ENCODE peak calls at places on chromosome 3, in four cellular contexts. A is HEK293T, O is K562, W is HepG2. I is an unnamed sample.

GRCh38 chr3:194937751-194938358 is 252.2 kb downstream of the FAM43A start:
- DNase-seq in A (no peak), O (no peak), W (no peak), I (no peak)

GRCh38 chr3:12782172-12782815 is 14.2 kb upstream of the CAND2 start:
- DNase-seq in A (no peak), O (peak; percentile 82), W (no peak), I (peak; percentile 61)

GRCh38 chr3:68007621-68008226 is 353.3 kb upstream of the SUCLG2 start:
- DNase-seq in A (no peak), O (no peak), W (no peak), I (peak; percentile 57)

GRCh38 chr3:58063424-58063823 is 55.2 kb downstream of the FLNB start:
- DNase-seq in A (no peak), O (peak; percentile 34), W (no peak), I (no peak)

GRCh38 chr3:45664558-45664957 is 24.6 kb upstream of the SACM1L start:
- DNase-seq in A (no peak), O (peak; percentile 26), W (peak; percentile 18), I (no peak)

GRCh38 chr3:149414557-149415231 is 37.2 kb upstream of the TM4SF1 start:
- DNase-seq in A (no peak), O (no peak), W (peak; percentile 94), I (no peak)

GRCh38 chr3:157248590-157249425 is 88.9 kb upstream of the CCNL1 start:
- DNase-seq in A (peak; percentile 51), O (peak; percentile 51), W (peak; percentile 10), I (no peak)

GRCh38 chr3:13194285-13195209 is 121.3 kb upstream of the IQSEC1 start:
- DNase-seq in A (no peak), O (no peak), W (peak; percentile 77), I (no peak)

GRCh38 chr3:17605032-17605431 is 137.4 kb downstream of the TBC1D5 start:
- DNase-seq in A (no peak), O (no peak), W (peak; percentile 7), I (no peak)
- TF ChIP-seq ELF4 in A (no peak), O (no peak), W (no peak), I (no peak)

DNA sequence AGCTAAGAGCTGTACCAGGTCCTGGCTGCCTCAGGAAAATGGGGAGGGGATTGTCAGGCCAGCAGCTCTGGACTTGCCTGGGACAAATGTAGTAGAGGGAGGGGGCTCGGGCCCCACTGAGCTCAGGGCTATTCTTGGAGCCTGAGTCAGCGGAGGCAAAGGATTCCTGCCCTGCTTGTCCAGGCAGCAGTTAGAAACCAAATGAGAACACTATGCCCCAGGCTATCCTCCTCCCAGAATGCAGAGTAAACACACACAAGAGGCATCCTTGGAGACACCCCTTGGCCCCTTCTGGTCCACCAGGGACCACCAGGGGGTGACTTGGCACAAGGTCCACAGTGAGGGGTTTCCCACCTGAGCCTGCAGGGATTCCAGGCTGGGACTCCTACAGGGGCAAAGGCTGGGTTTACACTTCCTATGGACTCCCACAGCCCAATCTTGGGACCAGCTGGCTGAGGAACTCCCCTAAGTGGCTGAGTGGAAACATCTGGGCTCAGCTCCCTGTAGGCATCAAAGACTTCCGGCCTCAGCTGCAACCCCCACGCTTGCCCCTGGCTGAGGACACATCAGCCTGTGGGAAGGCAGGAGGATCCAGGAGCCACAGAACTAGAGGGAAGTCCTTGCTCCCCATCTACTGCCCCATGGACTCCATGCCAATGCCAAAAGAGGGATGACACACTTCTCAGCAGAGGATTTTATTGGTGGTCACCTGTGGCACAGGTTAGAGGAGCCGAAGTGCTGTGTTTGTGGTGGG is 3.4 kb upstream of the COL7A1 start:
- DNase-seq in A (no peak), O (no peak), W (no peak), I (no peak)
- TF ChIP-seq ELF4 in A (no peak), O (no peak), W (no peak), I (no peak)

DNA sequence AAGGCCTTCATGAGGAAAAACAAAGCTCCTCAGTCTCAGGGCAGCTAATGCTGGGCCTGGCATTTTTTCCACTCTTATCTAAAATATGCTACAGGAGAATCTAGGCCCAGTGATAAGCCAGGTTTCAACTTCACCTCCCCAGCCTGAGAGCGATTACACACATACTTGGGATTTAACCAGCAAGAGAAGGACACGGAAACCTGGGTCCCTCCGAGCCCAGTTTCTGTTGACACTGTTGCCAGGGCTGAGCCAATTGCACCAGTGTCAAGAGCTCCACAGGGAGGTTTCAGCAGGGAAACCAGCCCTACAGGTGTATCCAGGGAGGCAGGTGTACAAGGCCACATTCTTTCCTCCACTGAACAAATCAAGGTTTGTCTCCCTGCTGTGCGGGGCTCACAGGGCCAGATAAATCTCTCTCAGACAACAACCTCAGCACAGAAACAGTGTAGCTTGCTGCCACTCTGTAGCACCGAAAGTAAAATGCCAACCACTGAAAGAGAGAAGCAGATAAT is 85.4 kb downstream of the MAGI1 start:
- DNase-seq in A (no peak), O (no peak), W (peak; percentile 84), I (peak; percentile 88)
- TF ChIP-seq ELF4 in A (no peak), O (no peak), W (no peak), I (no peak)

GRCh38 chr3:109478614-109479013 is 141.3 kb upstream of the DPPA4 start:
- DNase-seq in A (no peak), O (no peak), W (no peak), I (no peak)

GRCh38 chr3:109480014-109480413 is 142.7 kb upstream of the DPPA4 start:
- DNase-seq in A (no peak), O (no peak), W (no peak), I (no peak)
- TF ChIP-seq ELF4 in A (no peak), O (no peak), W (no peak), I (no peak)

GRCh38 chr3:30752961-30753360 is 141.5 kb downstream of the GADL1 start:
- DNase-seq in A (no peak), O (no peak), W (peak; percentile 21), I (no peak)
- TF ChIP-seq ELF4 in A (no peak), O (no peak), W (no peak), I (no peak)

GRCh38 chr3:70261283-70261682 is 51.2 kb downstream of the MDFIC2 start:
- DNase-seq in A (no peak), O (no peak), W (no peak), I (no peak)
- TF ChIP-seq ELF4 in A (no peak), O (no peak), W (no peak), I (no peak)

GRCh38 chr3:124076231-124076630 is 84.3 kb upstream of the ROPN1 start:
- DNase-seq in A (no peak), O (no peak), W (no peak), I (no peak)

GRCh38 chr3:124078978-124079911 is 87.3 kb upstream of the ROPN1 start:
- DNase-seq in A (peak; percentile 43), O (peak; percentile 40), W (peak; percentile 40), I (no peak)

GRCh38 chr3:124079912-124080276 is 88.0 kb upstream of the ROPN1 start:
- DNase-seq in A (no peak), O (no peak), W (no peak), I (no peak)

DNA sequence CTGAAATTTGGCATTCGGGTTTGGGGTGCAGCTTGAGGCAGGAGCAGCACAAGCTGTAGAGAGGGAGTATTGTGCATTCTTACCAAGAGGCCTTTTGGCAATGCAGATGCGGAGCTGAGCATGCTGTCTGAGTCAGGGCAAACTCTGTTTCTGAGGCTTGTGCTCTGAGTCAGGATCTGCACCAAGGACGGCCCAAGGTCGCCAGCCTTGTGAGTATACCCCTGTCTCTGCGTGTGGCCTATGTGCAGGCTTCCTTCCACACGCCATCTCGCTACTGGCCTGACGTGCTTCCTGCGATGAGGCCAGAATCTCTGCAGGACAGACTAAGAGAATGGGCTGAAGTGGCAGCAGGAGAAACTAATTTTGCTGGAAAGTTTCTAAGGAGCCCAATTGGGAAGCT is 83.8 kb upstream of the ROPN1 start:
- DNase-seq in A (no peak), O (no peak), W (no peak), I (no peak)
- TF ChIP-seq ELF4 in A (no peak), O (no peak), W (no peak), I (no peak)

GRCh38 chr3:170641510-170642236 is 55.8 kb upstream of the SLC7A14 start:
- DNase-seq in A (no peak), O (peak; percentile 26), W (no peak), I (no peak)

GRCh38 chr3:170643831-170644230 is 58.0 kb upstream of the SLC7A14 start:
- DNase-seq in A (no peak), O (no peak), W (no peak), I (no peak)

GRCh38 chr3:170642882-170643601 is 57.2 kb upstream of the SLC7A14 start:
- DNase-seq in A (no peak), O (no peak), W (no peak), I (no peak)

GRCh38 chr3:170640737-170641171 is 54.9 kb upstream of the SLC7A14 start:
- DNase-seq in A (no peak), O (peak; percentile 10), W (no peak), I (no peak)

GRCh38 chr3:170644711-170645110 is 58.8 kb upstream of the SLC7A14 start:
- DNase-seq in A (no peak), O (no peak), W (no peak), I (no peak)
- TF ChIP-seq ELF4 in A (no peak), O (no peak), W (no peak), I (no peak)

I was measured in WTC11.